ENCODE peak calls at places on chromosomes 16 and 17, in five cellular contexts. V, P, H, Q and B are unnamed samples.

GRCh38 chr16:49987381-49987780 is 37.6 kb upstream of the CNEP1R1 start:
- DNase-seq in V (no peak), P (no peak), H (no peak), Q (no peak), B (no peak)

GRCh38 chr16:48182979-48183537 is 27.3 kb upstream of the ABCC12 start:
- DNase-seq in V (no peak), P (no peak), H (no peak), Q (no peak), B (no peak)

GRCh38 chr16:55568151-55568693 is 1.7 kb downstream of the CAPNS2 start:
- DNase-seq in V (no peak), P (no peak), H (peak), Q (no peak), B (no peak)

GRCh38 chr17:38428150-38428642 is at the start of gene ARHGAP23:
- DNase-seq in V (no peak), P (peak), H (peak), Q (no peak), B (peak)

GRCh38 chr16:27088216-27088615 is 21.5 kb downstream of the C16orf82 start:
- DNase-seq in V (no peak), P (no peak), H (no peak), Q (no peak), B (no peak)

GRCh38 chr16:10080031-10080772 is 102.0 kb downstream of the GRIN2A start:
- DNase-seq in V (peak), P (no peak), H (peak), Q (no peak), B (no peak)

GRCh38 chr16:12096162-12096781 is 119.7 kb downstream of the SNX29 start:
- DNase-seq in V (no peak), P (no peak), H (no peak), Q (no peak), B (no peak)

GRCh38 chr17:34314279-34314678 is 5.0 kb upstream of the CCL8 start:
- DNase-seq in V (no peak), P (no peak), H (no peak), Q (no peak), B (no peak)

GRCh38 chr16:4501071-4501478 is 24.9 kb downstream of the HMOX2 start:
- DNase-seq in V (no peak), P (no peak), H (no peak), Q (no peak), B (no peak)

GRCh38 chr16:66874079-66874775 is 6.1 kb upstream of the PDP2 start:
- DNase-seq in V (no peak), P (no peak), H (no peak), Q (no peak), B (no peak)

GRCh38 chr17:58536541-58536940 is 22.1 kb upstream of the MTMR4 start:
- DNase-seq in V (no peak), P (no peak), H (no peak), Q (no peak), B (no peak)

GRCh38 chr17:78324391-78325075 is 35.3 kb downstream of the SOCS3 start:
- DNase-seq in V (no peak), P (no peak), H (no peak), Q (peak), B (no peak)

GRCh38 chr17:46044286-46044928 is 45.4 kb downstream of the STH start:
- DNase-seq in V (peak), P (peak), H (peak), Q (peak), B (no peak)

GRCh38 chr16:4696172-4696904 is 3.0 kb downstream of the NUDT16L1 start:
- DNase-seq in V (no peak), P (no peak), H (no peak), Q (no peak), B (no peak)

GRCh38 chr17:77217566-77217965 is 76.8 kb downstream of the SEC14L1 start:
- DNase-seq in V (no peak), P (no peak), H (no peak), Q (no peak), B (no peak)

GRCh38 chr17:836154-836553 is 54.0 kb downstream of the MRM3 start:
- DNase-seq in V (no peak), P (no peak), H (no peak), Q (no peak), B (no peak)

GRCh38 chr17:14325618-14326167 is 24.8 kb downstream of the HS3ST3B1 start:
- DNase-seq in V (no peak), P (no peak), H (no peak), Q (no peak), B (no peak)

GRCh38 chr17:73705594-73705993 is 61.3 kb upstream of the SDK2 start:
- DNase-seq in V (no peak), P (no peak), H (no peak), Q (no peak), B (no peak)

GRCh38 chr17:37176683-37177082 is 199.1 kb upstream of the C17orf78 start:
- DNase-seq in V (no peak), P (no peak), H (no peak), Q (no peak), B (no peak)

GRCh38 chr17:51734462-51734861 is 424.1 kb downstream of the CA10 start:
- DNase-seq in V (peak), P (no peak), H (no peak), Q (peak), B (no peak)

GRCh38 chr17:76569607-76570279 is 15.9 kb downstream of the ST6GALNAC2 start:
- DNase-seq in V (no peak), P (no peak), H (no peak), Q (no peak), B (no peak)

GRCh38 chr16:166375-167116 is 768 bp downstream of the HBM start:
- DNase-seq in V (no peak), P (no peak), H (no peak), Q (no peak), B (no peak)

GRCh38 chr17:56754523-56755208 is 79.1 kb downstream of the C17orf67 start:
- DNase-seq in V (no peak), P (no peak), H (no peak), Q (no peak), B (no peak)

GRCh38 chr17:81173354-81173753 is 7.3 kb upstream of the AATK start:
- DNase-seq in V (no peak), P (no peak), H (no peak), Q (no peak), B (no peak)

GRCh38 chr16:87765473-87765775 is 362 bp downstream of the KLHDC4 start:
- DNase-seq in V (no peak), P (no peak), H (no peak), Q (no peak), B (peak)

GRCh38 chr16:87924041-87924851 is 12.1 kb downstream of the CA5A start:
- DNase-seq in V (no peak), P (no peak), H (no peak), Q (no peak), B (peak)

GRCh38 chr16:11671676-11672075 is 3.4 kb downstream of the SNN start:
- DNase-seq in V (no peak), P (no peak), H (no peak), Q (no peak), B (no peak)

GRCh38 chr16:57383276-57384247 is 11.3 kb downstream of the CX3CL1 start:
- DNase-seq in V (no peak), P (no peak), H (peak), Q (no peak), B (no peak)

GRCh38 chr16:57636184-57636583 is 7.8 kb downstream of the ADGRG1 start:
- DNase-seq in V (no peak), P (no peak), H (no peak), Q (no peak), B (no peak)

GRCh38 chr17:12693640-12694039 is 27.9 kb downstream of the MYOCD start:
- DNase-seq in V (no peak), P (no peak), H (no peak), Q (no peak), B (no peak)

GRCh38 chr16:1090620-1091587 is 5.1 kb downstream of the C1QTNF8 start:
- DNase-seq in V (no peak), P (no peak), H (no peak), Q (no peak), B (no peak)

GRCh38 chr16:66389256-66390175 is 23.0 kb downstream of the CDH5 start:
- DNase-seq in V (no peak), P (no peak), H (no peak), Q (no peak), B (no peak)

GRCh38 chr16:55508941-55509920 is at the start of gene LPCAT2:
- DNase-seq in V (peak), P (no peak), H (peak), Q (peak), B (peak)

GRCh38 chr17:42806249-42806648 is 7.6 kb downstream of the CNTD1 start:
- DNase-seq in V (no peak), P (no peak), H (no peak), Q (no peak), B (no peak)

DNA sequence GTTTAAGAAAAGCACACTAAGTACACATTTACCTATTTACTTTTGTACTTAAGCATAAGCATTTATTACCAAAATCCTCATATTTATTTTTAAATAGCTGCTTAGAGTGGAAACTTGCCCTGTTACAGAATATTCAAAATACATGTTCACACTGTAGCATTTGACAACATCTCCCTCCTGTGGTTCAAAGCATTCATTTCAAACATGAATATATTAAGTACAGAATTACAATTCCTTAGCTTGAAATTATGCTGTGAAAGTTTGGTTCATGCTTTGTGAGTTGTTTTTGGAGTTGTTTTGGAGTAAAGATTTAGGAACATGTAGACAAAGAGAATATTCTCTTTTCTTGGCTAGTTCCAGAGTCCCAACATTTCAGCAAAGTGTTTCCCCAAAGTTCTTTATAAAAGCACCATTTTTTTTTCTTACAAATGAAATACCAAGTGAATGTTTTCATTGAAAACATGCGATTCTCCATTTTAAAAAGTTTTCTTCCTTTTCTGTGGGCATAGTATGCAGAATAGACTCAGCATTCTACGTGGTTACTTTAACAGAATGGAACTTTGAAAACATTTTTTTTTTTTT is 33.2 kb downstream of the TUBD1 start:
- DNase-seq in V (no peak), P (no peak), H (no peak), Q (no peak), B (peak)
- TF ChIP-seq CTCF in V (peak), P (peak), H (peak), Q (no peak), B (peak)

GRCh38 chr17:31216053-31216751 is 80.8 kb downstream of the OMG start:
- DNase-seq in V (peak), P (no peak), H (no peak), Q (no peak), B (peak)
- TF ChIP-seq CTCF in V (peak), P (peak), H (peak), Q (peak), B (peak)

GRCh38 chr17:39704821-39705551 is 5.1 kb downstream of the ERBB2 start:
- DNase-seq in V (no peak), P (no peak), H (peak), Q (peak), B (no peak)
- TF ChIP-seq CTCF in V (peak), P (no peak), H (no peak), Q (no peak), B (no peak)

DNA sequence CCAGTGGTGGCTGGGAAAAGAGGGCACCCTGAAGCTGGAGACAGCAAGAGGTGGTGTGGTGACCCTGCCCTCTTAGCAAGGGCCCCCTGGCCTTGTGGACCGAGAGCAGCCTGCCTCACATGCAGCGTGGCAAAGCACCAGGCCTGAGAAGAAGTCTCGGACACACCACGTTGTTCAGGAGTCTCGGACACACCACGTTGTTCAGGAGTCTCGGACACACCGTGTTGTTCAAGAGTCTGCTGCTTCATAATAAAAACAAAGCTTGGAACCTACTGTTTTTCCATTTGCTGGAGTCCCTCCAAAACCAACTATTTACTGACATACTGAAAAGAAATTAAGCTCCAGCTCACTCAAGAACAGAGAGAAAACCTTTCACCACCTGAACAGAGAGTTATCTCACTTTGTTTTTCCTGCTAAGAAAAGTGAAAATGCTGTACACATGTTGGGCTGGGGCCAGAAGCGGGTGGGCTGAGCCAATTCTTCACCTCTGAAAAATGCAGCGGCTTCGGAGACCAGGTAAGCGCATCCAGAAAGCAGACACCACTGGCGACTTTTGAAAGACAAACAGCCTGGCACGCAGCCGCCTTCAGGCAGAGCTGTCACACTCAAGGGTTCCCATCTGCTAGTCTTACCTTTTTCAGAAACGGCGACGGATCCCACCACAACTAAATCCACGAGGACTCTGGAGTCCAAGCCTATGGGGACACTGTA is 9.0 kb downstream of the MTHFSD start:
- DNase-seq in V (no peak), P (no peak), H (peak), Q (no peak), B (no peak)
- TF ChIP-seq CTCF in V (no peak), P (no peak), H (no peak), Q (no peak), B (no peak)

DNA sequence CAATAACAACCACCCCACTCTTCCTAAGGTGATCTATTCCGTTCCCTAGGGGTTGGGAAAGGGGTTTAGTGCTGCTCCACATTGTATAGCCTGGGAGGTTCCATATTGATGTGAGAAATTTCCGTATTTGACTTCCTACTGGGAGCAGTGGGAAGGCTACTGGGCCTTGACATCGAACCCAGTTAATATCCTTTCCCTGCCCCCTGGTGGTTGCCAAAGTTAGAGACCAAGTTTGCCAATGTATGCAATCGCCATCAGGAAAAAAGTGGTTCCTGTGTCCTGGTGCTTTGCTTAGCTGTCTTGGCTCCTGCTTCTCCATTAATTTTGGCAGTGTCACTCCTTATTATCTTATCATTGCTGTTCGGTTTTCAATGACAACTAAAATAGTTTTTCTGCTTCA is 914.9 kb downstream of the KCNJ2 start:
- DNase-seq in V (peak), P (no peak), H (peak), Q (peak), B (no peak)
- TF ChIP-seq CTCF in V (peak), P (no peak), H (peak), Q (peak), B (peak)

DNA sequence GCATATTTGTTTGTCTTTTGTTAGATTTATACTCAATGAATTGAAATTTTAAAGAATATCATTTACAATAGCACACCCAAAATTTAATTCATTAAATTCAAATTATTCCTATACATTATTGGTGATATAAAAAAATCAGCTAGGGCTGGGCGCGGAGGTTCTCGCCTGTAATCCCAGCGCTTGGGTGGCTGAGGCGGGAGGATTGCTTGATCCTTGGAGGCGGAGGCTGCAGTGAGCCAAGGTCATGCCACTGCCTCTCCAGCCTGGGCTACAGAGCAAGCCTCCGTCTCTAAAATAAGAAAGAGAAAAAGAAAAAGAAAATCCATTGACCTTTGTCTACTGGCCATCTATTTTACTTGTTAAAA is 4.5 kb upstream of the PRDM7 start:
- DNase-seq in V (no peak), P (no peak), H (no peak), Q (peak), B (no peak)
- TF ChIP-seq CTCF in V (no peak), P (no peak), H (no peak), Q (no peak), B (peak)

DNA sequence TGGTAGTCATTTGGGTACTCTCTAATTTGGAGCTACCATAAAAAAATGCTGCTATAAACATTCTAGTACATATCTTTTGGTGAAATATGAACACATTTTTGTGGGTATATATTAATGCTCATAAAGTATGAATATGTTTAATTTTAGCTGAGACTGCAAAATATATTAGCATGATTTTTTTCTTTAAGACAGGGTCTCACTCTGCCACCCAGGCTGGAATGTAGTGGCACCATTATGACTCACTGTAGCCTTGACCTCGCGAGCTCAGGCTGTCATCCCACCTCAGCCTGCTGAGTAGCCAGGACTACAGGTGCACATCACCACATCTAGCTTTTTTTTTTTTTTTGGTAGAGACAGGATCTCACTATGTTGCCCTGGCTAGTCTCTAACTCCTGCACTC is 371.7 kb downstream of the SOX9 start:
- DNase-seq in V (no peak), P (no peak), H (no peak), Q (no peak), B (no peak)
- TF ChIP-seq CTCF in V (no peak), P (no peak), H (no peak), Q (no peak), B (no peak)

GRCh38 chr16:21598676-21599157 is 660 bp upstream of the METTL9 start:
- DNase-seq in V (no peak), P (peak), H (peak), Q (peak), B (no peak)

GRCh38 chr16:21597571-21598030 is 1.8 kb upstream of the METTL9 start:
- DNase-seq in V (no peak), P (no peak), H (peak), Q (no peak), B (no peak)

GRCh38 chr16:21599158-21599993 is at the start of gene METTL9:
- DNase-seq in V (peak), P (peak), H (peak), Q (peak), B (peak)

GRCh38 chr16:21602785-21603184 is 3.4 kb downstream of the METTL9 start:
- DNase-seq in V (no peak), P (no peak), H (no peak), Q (no peak), B (no peak)

GRCh38 chr16:21599994-21600773 is 807 bp downstream of the METTL9 start:
- DNase-seq in V (no peak), P (peak), H (peak), Q (no peak), B (peak)
- TF ChIP-seq CTCF in V (no peak), P (no peak), H (no peak), Q (no peak), B (no peak)

DNA sequence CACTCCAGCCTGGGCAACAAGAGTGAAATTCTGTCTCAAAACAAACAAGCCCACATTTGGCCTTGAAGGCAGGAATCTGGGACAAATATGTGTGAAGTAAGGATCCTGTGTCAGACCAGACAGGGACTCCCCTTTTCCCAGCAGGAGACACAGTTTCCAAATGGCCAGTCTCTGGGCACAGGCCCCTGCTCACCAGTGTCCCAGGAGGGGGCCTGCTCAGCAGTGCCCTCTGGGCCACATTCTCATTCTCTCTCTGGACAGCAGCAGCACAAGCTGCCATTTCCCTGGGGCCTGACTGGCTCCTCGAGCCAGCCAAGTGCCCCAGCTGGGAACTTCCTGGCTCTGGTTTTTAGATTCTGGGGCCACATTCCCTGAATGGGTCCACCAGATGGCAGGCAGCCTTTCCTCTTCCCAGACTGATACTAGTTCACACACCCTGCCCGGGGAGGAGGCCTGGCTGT is 11.7 kb upstream of the MNT start:
- DNase-seq in V (no peak), P (no peak), H (no peak), Q (peak), B (no peak)
- TF ChIP-seq CTCF in V (no peak), P (no peak), H (no peak), Q (no peak), B (no peak)

DNA sequence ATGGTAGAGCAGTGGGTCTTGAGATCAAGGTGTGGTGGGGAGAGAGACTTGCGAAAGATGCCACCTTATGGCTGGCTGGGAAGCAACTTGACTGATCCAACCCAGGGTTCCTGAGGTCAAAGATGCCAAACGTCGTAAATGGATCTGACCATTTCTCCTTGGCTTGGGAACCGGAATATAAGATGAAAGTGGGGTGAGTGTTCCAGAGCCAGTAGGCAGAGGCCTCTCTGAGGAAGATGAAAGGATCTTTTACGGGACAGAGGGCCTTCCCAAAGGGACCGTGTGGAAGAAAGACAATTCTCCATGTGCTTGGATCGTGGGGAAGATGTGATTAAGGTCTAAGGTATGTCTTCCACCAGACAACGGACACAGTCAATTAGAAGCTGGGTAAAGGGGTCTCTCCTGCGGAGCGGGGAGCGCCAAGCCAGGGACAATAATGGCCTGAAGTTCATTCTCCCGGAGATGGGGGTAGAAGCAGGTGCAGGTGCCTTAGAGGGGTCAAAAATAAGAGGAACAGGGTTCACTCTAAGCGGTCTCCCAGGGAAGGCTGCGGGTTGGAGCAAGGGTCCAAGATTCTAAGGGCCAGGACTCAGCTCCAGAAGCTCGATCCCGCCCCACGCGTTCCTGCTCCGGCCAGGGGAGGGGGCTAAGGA is 802 bp downstream of the FXR2 start:
- DNase-seq in V (no peak), P (no peak), H (no peak), Q (no peak), B (no peak)
- TF ChIP-seq CTCF in V (no peak), P (no peak), H (no peak), Q (no peak), B (peak)